ENCODE peak calls at places on chromosomes 2 and 18, in six cellular contexts. One of them, this sample, is unnamed.

GRCh38 chr2:127576433-127577207 is 41.1 kb downstream of the MYO7B start:
- DNase-seq in COLO829: peak; percentile 36
- DNase-seq in CD8-positive, alpha-beta memory T cell: no peak
- DNase-seq in IMR-90: peak; percentile 56
- DNase-seq in GM03348: peak; percentile 95
- DNase-seq in stimulated activated CD4-positive, alpha-beta T cell treated with anti-CD3 and anti-CD28 coated beads, Interleukin-2, amount 100 ng/mL, for 48 hours: no peak
- DNase-seq in this sample: peak; percentile 52

GRCh38 chr18:11955299-11956029 is 25.8 kb upstream of the IMPA2 start:
- DNase-seq in IMR-90: peak; percentile 87
- DNase-seq in GM03348: peak; percentile 62
- DNase-seq in COLO829: no peak
- DNase-seq in stimulated activated CD4-positive, alpha-beta T cell treated with anti-CD3 and anti-CD28 coated beads, Interleukin-2, amount 100 ng/mL, for 48 hours: no peak
- DNase-seq in CD8-positive, alpha-beta memory T cell: no peak
- DNase-seq in this sample: no peak

GRCh38 chr18:79756826-79757225 is 40.9 kb upstream of the KCNG2 start:
- DNase-seq in GM03348: no peak
- DNase-seq in IMR-90: no peak
- DNase-seq in stimulated activated CD4-positive, alpha-beta T cell treated with anti-CD3 and anti-CD28 coated beads, Interleukin-2, amount 100 ng/mL, for 48 hours: no peak
- DNase-seq in COLO829: no peak
- DNase-seq in CD8-positive, alpha-beta memory T cell: peak; percentile 33
- DNase-seq in this sample: no peak

GRCh38 chr2:12776457-12777049 is 59.8 kb downstream of the TRIB2 start:
- DNase-seq in COLO829: no peak
- DNase-seq in stimulated activated CD4-positive, alpha-beta T cell treated with anti-CD3 and anti-CD28 coated beads, Interleukin-2, amount 100 ng/mL, for 48 hours: no peak
- DNase-seq in IMR-90: no peak
- DNase-seq in GM03348: no peak
- DNase-seq in CD8-positive, alpha-beta memory T cell: no peak
- DNase-seq in this sample: no peak

GRCh38 chr2:26848336-26849055 is 564 bp downstream of the DPYSL5 start:
- DNase-seq in GM03348: peak; percentile 44
- DNase-seq in stimulated activated CD4-positive, alpha-beta T cell treated with anti-CD3 and anti-CD28 coated beads, Interleukin-2, amount 100 ng/mL, for 48 hours: peak; percentile 17
- DNase-seq in COLO829: no peak
- DNase-seq in IMR-90: no peak
- DNase-seq in CD8-positive, alpha-beta memory T cell: no peak
- DNase-seq in this sample: peak; percentile 49

GRCh38 chr2:229087843-229088520 is 183.1 kb downstream of the PID1 start:
- DNase-seq in stimulated activated CD4-positive, alpha-beta T cell treated with anti-CD3 and anti-CD28 coated beads, Interleukin-2, amount 100 ng/mL, for 48 hours: no peak
- DNase-seq in CD8-positive, alpha-beta memory T cell: no peak
- DNase-seq in COLO829: no peak
- DNase-seq in IMR-90: no peak
- DNase-seq in GM03348: no peak
- DNase-seq in this sample: no peak

GRCh38 chr18:11147962-11148654 is 1.3 kb downstream of the PIEZO2 start:
- DNase-seq in COLO829: no peak
- DNase-seq in IMR-90: no peak
- DNase-seq in GM03348: no peak
- DNase-seq in stimulated activated CD4-positive, alpha-beta T cell treated with anti-CD3 and anti-CD28 coated beads, Interleukin-2, amount 100 ng/mL, for 48 hours: no peak
- DNase-seq in CD8-positive, alpha-beta memory T cell: no peak
- DNase-seq in this sample: no peak

GRCh38 chr2:121810959-121811853 is 55.8 kb downstream of the TSN start:
- DNase-seq in COLO829: peak; percentile 81
- DNase-seq in stimulated activated CD4-positive, alpha-beta T cell treated with anti-CD3 and anti-CD28 coated beads, Interleukin-2, amount 100 ng/mL, for 48 hours: no peak
- DNase-seq in IMR-90: peak; percentile 63
- DNase-seq in CD8-positive, alpha-beta memory T cell: no peak
- DNase-seq in GM03348: peak; percentile 88
- DNase-seq in this sample: no peak

GRCh38 chr18:79305976-79306375 is 89.8 kb upstream of the NFATC1 start:
- DNase-seq in CD8-positive, alpha-beta memory T cell: no peak
- DNase-seq in GM03348: no peak
- DNase-seq in stimulated activated CD4-positive, alpha-beta T cell treated with anti-CD3 and anti-CD28 coated beads, Interleukin-2, amount 100 ng/mL, for 48 hours: no peak
- DNase-seq in IMR-90: no peak
- DNase-seq in COLO829: no peak
- DNase-seq in this sample: no peak

This sample was measured in hypothalamus.